ENCODE peak calls at places on chromosomes 4 and X, in eight cellular contexts. L is CD4-positive, alpha-beta memory T cell; N is upper lobe of right lung; E is breast epithelium; A is neural progenitor cell; I is right lobe of liver; Y is body of pancreas; F is H9. T is an unnamed sample.
A peak's percentile ranks its signal among the peaks of the same experiment; 100 is the strongest.

GRCh38 chrX:74349387-74349786 is 45.4 kb downstream of the ZCCHC13 start:
- DNase-seq in L (no peak), N (no peak), E (no peak), A (no peak), I (no peak), Y (no peak), F (no peak), T (no peak)

GRCh38 chr4:170026253-170026991 is at the start of gene MFAP3L:
- DNase-seq in L (peak; percentile 86), N (peak; percentile 95), E (peak; percentile 83), A (peak; percentile 97), I (peak; percentile 91), Y (peak; percentile 89), F (peak; percentile 90), T (peak; percentile 80)

GRCh38 chr4:154927126-154927525 is 146.1 kb downstream of the RBM46 start:
- DNase-seq in L (no peak), N (no peak), E (no peak), A (no peak), I (no peak), Y (no peak), F (no peak), T (no peak)

GRCh38 chr4:26583538-26583864 is 383 bp upstream of the TBC1D19 start:
- DNase-seq in L (no peak), N (no peak), E (no peak), A (no peak), I (no peak), Y (no peak), F (no peak), T (no peak)

GRCh38 chr4:86450189-86450588 is 90.3 kb upstream of the MAPK10 start:
- DNase-seq in L (no peak), N (no peak), E (no peak), A (no peak), I (no peak), Y (no peak), F (no peak), T (no peak)

GRCh38 chr4:128449251-128449650 is 161.6 kb upstream of the PGRMC2 start:
- DNase-seq in L (no peak), N (no peak), E (no peak), A (no peak), I (no peak), Y (no peak), F (no peak), T (no peak)

GRCh38 chr4:91502365-91502764 is 801.4 kb upstream of the GRID2 start:
- DNase-seq in L (no peak), N (no peak), E (no peak), A (peak; percentile 44), I (no peak), Y (no peak), F (no peak), T (peak; percentile 3)

GRCh38 chrX:4179031-4179430 is 465.6 kb upstream of the PRKX start:
- DNase-seq in L (no peak), N (no peak), E (no peak), A (no peak), I (no peak), Y (no peak), F (no peak), T (no peak)

GRCh38 chr4:94559351-94559806 is 107.6 kb downstream of the PDLIM5 start:
- DNase-seq in L (no peak), N (no peak), E (no peak), A (no peak), I (no peak), Y (no peak), F (no peak), T (no peak)

GRCh38 chrX:129230850-129231512 is 292.3 kb downstream of the SMARCA1 start:
- DNase-seq in L (no peak), N (no peak), E (no peak), A (no peak), I (no peak), Y (no peak), F (no peak), T (no peak)

GRCh38 chrX:116009871-116010710 is 160.5 kb upstream of the AGTR2 start:
- DNase-seq in L (no peak), N (peak; percentile 70), E (peak; percentile 27), A (no peak), I (peak; percentile 59), Y (peak; percentile 13), F (peak; percentile 56), T (no peak)

GRCh38 chr4:81003549-81004240 is 26.8 kb upstream of the BMP3 start:
- DNase-seq in L (no peak), N (no peak), E (no peak), A (no peak), I (no peak), Y (no peak), F (no peak), T (no peak)

GRCh38 chr4:174524242-174524641 is 2.0 kb upstream of the HPGD start:
- DNase-seq in L (no peak), N (no peak), E (no peak), A (no peak), I (no peak), Y (no peak), F (no peak), T (no peak)

GRCh38 chrX:36913551-36913950 is 94.6 kb upstream of the FAM47C start:
- DNase-seq in L (no peak), N (no peak), E (no peak), A (no peak), I (no peak), Y (no peak), F (no peak), T (no peak)

GRCh38 chr4:165810726-165811125 is 62.3 kb upstream of the TLL1 start:
- DNase-seq in L (no peak), N (no peak), E (no peak), A (no peak), I (no peak), Y (no peak), F (no peak), T (no peak)

GRCh38 chr4:7693237-7693608 is 246.4 kb downstream of the AFAP1 start:
- DNase-seq in L (no peak), N (no peak), E (no peak), A (no peak), I (no peak), Y (no peak), F (no peak), T (no peak)

DNA sequence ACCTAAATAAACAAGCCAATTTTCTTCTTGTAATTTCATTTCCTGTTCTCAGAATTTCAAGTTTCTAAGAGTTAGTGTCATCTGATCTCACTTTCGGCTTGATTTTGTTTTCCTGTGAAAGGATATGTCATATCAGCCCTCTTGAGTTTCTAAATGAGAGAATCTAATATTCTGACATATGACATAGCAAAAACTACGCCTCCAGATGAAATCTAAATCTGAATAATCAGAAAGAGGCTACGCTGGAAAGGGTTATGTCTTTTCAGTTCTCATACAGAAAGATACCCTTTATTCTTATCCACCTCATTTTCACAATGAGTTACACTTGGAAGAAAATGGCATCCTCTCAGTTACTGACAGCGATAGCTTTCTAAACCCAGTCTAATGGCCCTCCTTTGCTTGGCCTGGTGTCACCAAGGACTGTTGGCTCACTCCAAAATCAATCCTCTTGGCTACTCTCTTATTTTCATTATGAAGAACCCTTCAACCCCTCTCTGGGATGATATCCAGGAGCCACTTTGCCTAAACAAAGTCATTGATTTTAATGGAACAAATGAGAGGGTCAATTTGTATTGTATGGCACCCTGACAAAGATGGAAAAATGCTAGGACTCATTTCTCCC is 65.6 kb downstream of the ASB9 start:
- DNase-seq in L (no peak), N (no peak), E (no peak), A (no peak), I (no peak), Y (no peak), F (no peak), T (no peak)
- H3K4me1 ChIP-seq in L (peaks cover 41% of the 10 kb centered on the region), N (no peaks in the 10 kb centered on the region), E (no peaks in the 10 kb centered on the region), A (no peaks in the 10 kb centered on the region), I (peaks cover 6% of the 10 kb centered on the region), Y (no peaks in the 10 kb centered on the region), F (no peaks in the 10 kb centered on the region), T (no peaks in the 10 kb centered on the region)

GRCh38 chr4:37236165-37236564 is 8.4 kb upstream of the NWD2 start:
- DNase-seq in L (no peak), N (no peak), E (no peak), A (no peak), I (no peak), Y (no peak), F (no peak), T (no peak)
- H3K27me3 ChIP-seq in L (no peaks in the 10 kb centered on the region), N (peaks cover 8% of the 10 kb centered on the region), E (peaks cover 6% of the 10 kb centered on the region), A (peaks cover 19% of the 10 kb centered on the region), I (no peaks in the 10 kb centered on the region), Y (no peaks in the 10 kb centered on the region), F (peaks cover under 1% of the 10 kb centered on the region), T (no peaks in the 10 kb centered on the region)

GRCh38 chrX:40086569-40087335 is 11.0 kb downstream of the BCOR start:
- DNase-seq in L (no peak), N (no peak), E (no peak), A (peak; percentile 57), I (peak; percentile 13), Y (no peak), F (peak; percentile 53), T (no peak)
- H3K4me1 ChIP-seq in L (peaks cover 84% of the 10 kb centered on the region), N (peaks cover 14% of the 10 kb centered on the region), E (no peaks in the 10 kb centered on the region), A (peaks cover 87% of the 10 kb centered on the region), I (peaks cover 50% of the 10 kb centered on the region), Y (peaks cover 94% of the 10 kb centered on the region), F (peaks cover 25% of the 10 kb centered on the region), T (peaks cover 25% of the 10 kb centered on the region)

GRCh38 chrX:107675365-107675654 is 47.0 kb downstream of the PRPS1 start:
- DNase-seq in L (no peak), N (no peak), E (no peak), A (no peak), I (no peak), Y (no peak), F (no peak), T (no peak)

GRCh38 chrX:107673933-107674479 is 45.7 kb downstream of the PRPS1 start:
- DNase-seq in L (peak; percentile 98), N (peak; percentile 91), E (peak; percentile 92), A (peak; percentile 33), I (peak; percentile 56), Y (peak; percentile 40), F (peak; percentile 60), T (no peak)

GRCh38 chrX:107675823-107676555 is 47.7 kb downstream of the PRPS1 start:
- DNase-seq in L (peak; percentile 35), N (no peak), E (no peak), A (no peak), I (no peak), Y (no peak), F (no peak), T (no peak)

GRCh38 chrX:107673401-107673800 is 45.1 kb downstream of the PRPS1 start:
- DNase-seq in L (no peak), N (no peak), E (no peak), A (no peak), I (no peak), Y (no peak), F (no peak), T (no peak)

DNA sequence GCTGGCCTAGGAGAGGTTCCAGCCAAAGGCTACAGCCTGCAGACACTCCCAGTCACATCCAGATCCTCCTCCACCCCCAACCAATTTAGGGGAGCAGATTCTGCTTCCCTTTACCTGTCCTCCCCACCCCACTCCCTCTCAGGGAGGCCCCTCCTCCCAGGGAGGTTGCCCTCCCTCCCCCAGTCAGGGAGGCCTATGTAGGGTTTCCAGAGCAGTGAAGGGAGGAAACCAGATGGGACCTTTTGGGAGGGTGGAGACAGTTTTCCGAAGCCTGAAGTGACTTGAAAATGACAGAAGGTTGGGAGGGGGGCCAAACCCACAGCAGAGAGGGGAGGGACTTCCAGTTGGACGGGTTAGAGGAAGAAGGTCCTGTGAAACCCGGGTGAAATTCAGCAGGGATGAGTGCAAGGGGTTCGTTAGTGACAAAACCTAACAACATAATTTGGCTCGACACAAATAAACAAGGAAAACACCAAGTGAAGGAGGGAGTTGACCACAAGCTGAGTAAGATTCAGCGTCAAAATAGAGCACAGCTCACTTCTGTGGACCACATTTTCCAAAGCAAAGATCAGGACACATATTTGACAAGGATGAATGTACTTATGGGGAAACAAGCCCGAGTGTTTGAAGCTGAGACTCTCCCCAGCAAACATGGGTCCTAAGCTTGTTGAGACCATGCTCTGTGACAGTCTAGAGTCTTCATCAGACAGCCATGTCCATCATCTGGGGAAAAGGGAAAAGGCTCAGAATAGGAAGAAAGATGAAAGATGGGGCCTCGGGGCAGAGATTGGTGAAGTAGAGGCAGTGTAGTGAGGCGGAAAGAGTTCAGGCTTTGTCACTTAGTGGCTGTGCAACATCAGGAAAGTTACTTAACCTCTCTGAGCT is 46.4 kb downstream of the PRPS1 start:
- DNase-seq in L (no peak), N (peak; percentile 69), E (peak; percentile 81), A (no peak), I (no peak), Y (peak; percentile 32), F (no peak), T (no peak)
- H3K27me3 ChIP-seq in L (no peaks in the 10 kb centered on the region), N (no peaks in the 10 kb centered on the region), E (peaks cover 70% of the 10 kb centered on the region), A (no peaks in the 10 kb centered on the region), I (no peaks in the 10 kb centered on the region), Y (no peaks in the 10 kb centered on the region), F (no peaks in the 10 kb centered on the region), T (no peaks in the 10 kb centered on the region)

T was measured in NT2/D1.